ENCODE peak calls at places on chromosomes 11 and 22, in ten cellular contexts. One of them, this sample, is unnamed.

GRCh38 chr11:69039501-69039900 is 9.2 kb upstream of the TPCN2 start:
- DNase-seq in activated CD4-positive, alpha-beta T cell treated with anti-CD3 and anti-CD28 coated beads, Interleukin-2, amount 50 U/mL, for 1 hour: no peak
- DNase-seq in GM19239: no peak
- DNase-seq in non-pigmented ciliary epithelial cell: no peak
- DNase-seq in AML-193: no peak
- DNase-seq in GM04503: no peak
- DNase-seq in Right ventricle myocardium superior: no peak
- DNase-seq in HCT116: no peak
- DNase-seq in COR-L47: no peak
- DNase-seq in NCI-H2029: no peak
- DNase-seq in this sample: no peak

GRCh38 chr11:76161261-76161961 is 44.9 kb downstream of the WNT11 start:
- DNase-seq in GM19239: no peak
- DNase-seq in Right ventricle myocardium superior: peak
- DNase-seq in HCT116: no peak
- DNase-seq in non-pigmented ciliary epithelial cell: no peak
- DNase-seq in activated CD4-positive, alpha-beta T cell treated with anti-CD3 and anti-CD28 coated beads, Interleukin-2, amount 50 U/mL, for 1 hour: no peak
- DNase-seq in GM04503: no peak
- DNase-seq in NCI-H2029: no peak
- DNase-seq in AML-193: no peak
- DNase-seq in COR-L47: peak
- DNase-seq in this sample: peak

GRCh38 chr11:106216281-106216680 is 138.8 kb downstream of the AASDHPPT start:
- DNase-seq in NCI-H2029: no peak
- DNase-seq in non-pigmented ciliary epithelial cell: no peak
- DNase-seq in GM19239: no peak
- DNase-seq in HCT116: no peak
- DNase-seq in AML-193: no peak
- DNase-seq in Right ventricle myocardium superior: peak
- DNase-seq in GM04503: no peak
- DNase-seq in activated CD4-positive, alpha-beta T cell treated with anti-CD3 and anti-CD28 coated beads, Interleukin-2, amount 50 U/mL, for 1 hour: no peak
- DNase-seq in COR-L47: no peak
- DNase-seq in this sample: no peak

GRCh38 chr11:17368551-17368950 is 17.0 kb downstream of the NCR3LG1 start:
- DNase-seq in non-pigmented ciliary epithelial cell: no peak
- DNase-seq in GM04503: no peak
- DNase-seq in Right ventricle myocardium superior: no peak
- DNase-seq in HCT116: no peak
- DNase-seq in GM19239: no peak
- DNase-seq in AML-193: peak
- DNase-seq in activated CD4-positive, alpha-beta T cell treated with anti-CD3 and anti-CD28 coated beads, Interleukin-2, amount 50 U/mL, for 1 hour: no peak
- DNase-seq in NCI-H2029: no peak
- DNase-seq in COR-L47: no peak
- DNase-seq in this sample: no peak

GRCh38 chr11:1727088-1727690 is 23.2 kb downstream of the IFITM10 start:
- DNase-seq in GM04503: no peak
- DNase-seq in NCI-H2029: no peak
- DNase-seq in HCT116: no peak
- DNase-seq in Right ventricle myocardium superior: no peak
- DNase-seq in GM19239: no peak
- DNase-seq in COR-L47: no peak
- DNase-seq in AML-193: no peak
- DNase-seq in activated CD4-positive, alpha-beta T cell treated with anti-CD3 and anti-CD28 coated beads, Interleukin-2, amount 50 U/mL, for 1 hour: no peak
- DNase-seq in non-pigmented ciliary epithelial cell: no peak
- DNase-seq in this sample: no peak

GRCh38 chr11:66591175-66591574 is 1.7 kb downstream of the CCDC87 start:
- DNase-seq in AML-193: no peak
- DNase-seq in activated CD4-positive, alpha-beta T cell treated with anti-CD3 and anti-CD28 coated beads, Interleukin-2, amount 50 U/mL, for 1 hour: no peak
- DNase-seq in COR-L47: no peak
- DNase-seq in NCI-H2029: no peak
- DNase-seq in non-pigmented ciliary epithelial cell: no peak
- DNase-seq in GM04503: no peak
- DNase-seq in GM19239: no peak
- DNase-seq in HCT116: no peak
- DNase-seq in Right ventricle myocardium superior: no peak
- DNase-seq in this sample: no peak

GRCh38 chr11:75667831-75668507 is 869 bp downstream of the MAP6 start:
- DNase-seq in COR-L47: peak
- DNase-seq in activated CD4-positive, alpha-beta T cell treated with anti-CD3 and anti-CD28 coated beads, Interleukin-2, amount 50 U/mL, for 1 hour: no peak
- DNase-seq in GM04503: no peak
- DNase-seq in AML-193: no peak
- DNase-seq in non-pigmented ciliary epithelial cell: no peak
- DNase-seq in HCT116: no peak
- DNase-seq in NCI-H2029: peak
- DNase-seq in GM19239: peak
- DNase-seq in Right ventricle myocardium superior: peak
- DNase-seq in this sample: peak

GRCh38 chr11:75273331-75273988 is 32.9 kb downstream of the TPBGL start:
- DNase-seq in HCT116: no peak
- DNase-seq in GM19239: no peak
- DNase-seq in non-pigmented ciliary epithelial cell: no peak
- DNase-seq in NCI-H2029: no peak
- DNase-seq in activated CD4-positive, alpha-beta T cell treated with anti-CD3 and anti-CD28 coated beads, Interleukin-2, amount 50 U/mL, for 1 hour: no peak
- DNase-seq in AML-193: no peak
- DNase-seq in COR-L47: no peak
- DNase-seq in GM04503: no peak
- DNase-seq in Right ventricle myocardium superior: peak
- DNase-seq in this sample: no peak

GRCh38 chr22:44385781-44386180 is 73.0 kb upstream of the SHISAL1 start:
- DNase-seq in non-pigmented ciliary epithelial cell: no peak
- DNase-seq in Right ventricle myocardium superior: peak
- DNase-seq in AML-193: no peak
- DNase-seq in HCT116: no peak
- DNase-seq in COR-L47: no peak
- DNase-seq in GM04503: no peak
- DNase-seq in activated CD4-positive, alpha-beta T cell treated with anti-CD3 and anti-CD28 coated beads, Interleukin-2, amount 50 U/mL, for 1 hour: no peak
- DNase-seq in NCI-H2029: no peak
- DNase-seq in GM19239: no peak
- DNase-seq in this sample: no peak

GRCh38 chr11:96213500-96213899 is 129.5 kb downstream of the MAML2 start:
- DNase-seq in COR-L47: no peak
- DNase-seq in GM04503: peak
- DNase-seq in non-pigmented ciliary epithelial cell: peak
- DNase-seq in NCI-H2029: no peak
- DNase-seq in activated CD4-positive, alpha-beta T cell treated with anti-CD3 and anti-CD28 coated beads, Interleukin-2, amount 50 U/mL, for 1 hour: no peak
- DNase-seq in GM19239: no peak
- DNase-seq in AML-193: no peak
- DNase-seq in Right ventricle myocardium superior: no peak
- DNase-seq in HCT116: no peak
- DNase-seq in this sample: no peak

GRCh38 chr22:37209140-37209845 is 3.0 kb downstream of the SSTR3 start:
- DNase-seq in activated CD4-positive, alpha-beta T cell treated with anti-CD3 and anti-CD28 coated beads, Interleukin-2, amount 50 U/mL, for 1 hour: no peak
- DNase-seq in Right ventricle myocardium superior: no peak
- DNase-seq in non-pigmented ciliary epithelial cell: no peak
- DNase-seq in HCT116: no peak
- DNase-seq in NCI-H2029: no peak
- DNase-seq in GM19239: no peak
- DNase-seq in AML-193: no peak
- DNase-seq in COR-L47: no peak
- DNase-seq in GM04503: no peak
- DNase-seq in this sample: no peak

GRCh38 chr11:64238999-64239398 is 1.9 kb upstream of the FKBP2 start:
- DNase-seq in GM19239: no peak
- DNase-seq in GM04503: no peak
- DNase-seq in NCI-H2029: no peak
- DNase-seq in AML-193: peak
- DNase-seq in HCT116: no peak
- DNase-seq in Right ventricle myocardium superior: peak
- DNase-seq in non-pigmented ciliary epithelial cell: no peak
- DNase-seq in activated CD4-positive, alpha-beta T cell treated with anti-CD3 and anti-CD28 coated beads, Interleukin-2, amount 50 U/mL, for 1 hour: no peak
- DNase-seq in COR-L47: no peak
- DNase-seq in this sample: no peak

GRCh38 chr11:126102436-126102894 is 39.8 kb upstream of the CDON start:
- DNase-seq in GM19239: no peak
- DNase-seq in AML-193: no peak
- DNase-seq in NCI-H2029: peak
- DNase-seq in activated CD4-positive, alpha-beta T cell treated with anti-CD3 and anti-CD28 coated beads, Interleukin-2, amount 50 U/mL, for 1 hour: no peak
- DNase-seq in non-pigmented ciliary epithelial cell: no peak
- DNase-seq in HCT116: no peak
- DNase-seq in COR-L47: no peak
- DNase-seq in GM04503: no peak
- DNase-seq in Right ventricle myocardium superior: peak
- DNase-seq in this sample: peak

GRCh38 chr11:111944139-111944538 is 7.0 kb downstream of the DIXDC1 start:
- DNase-seq in non-pigmented ciliary epithelial cell: peak
- DNase-seq in Right ventricle myocardium superior: no peak
- DNase-seq in GM04503: peak
- DNase-seq in GM19239: no peak
- DNase-seq in NCI-H2029: no peak
- DNase-seq in HCT116: no peak
- DNase-seq in AML-193: no peak
- DNase-seq in COR-L47: no peak
- DNase-seq in activated CD4-positive, alpha-beta T cell treated with anti-CD3 and anti-CD28 coated beads, Interleukin-2, amount 50 U/mL, for 1 hour: no peak
- DNase-seq in this sample: no peak